ENCODE peak calls at places on chromosomes 7 and 10, in seven cellular contexts. J is activated T-helper 1 cell treated with Interleukin-2 at 50 U/mL for 16 hours; M is hypothalamus; N is stimulated activated CD4-positive, alpha-beta T cell treated with anti-CD3 and anti-CD28 coated beads, TNF-alpha, amount 100 ng/mL, for 1 hour; F is HFF-Myc; B is GM20000; G is EL. E is an unnamed sample.

GRCh38 chr10:51079766-51080165 is 5.5 kb downstream of the PRKG1 start:
- DNase-seq in B (no peak), G (no peak), N (no peak), F (no peak), M (no peak), J (no peak), E (peak; percentile 58)

GRCh38 chr10:117710181-117710798 is 167.7 kb downstream of the EMX2 start:
- DNase-seq in J (no peak), F (no peak), G (no peak), B (no peak), M (no peak), N (no peak), E (peak; percentile 40)

GRCh38 chr10:52807803-52808202 is 35.2 kb upstream of the MBL2 start:
- DNase-seq in B (no peak), J (no peak), G (no peak), F (no peak), N (no peak), M (no peak), E (no peak)

GRCh38 chr10:117899181-117899683 is 147.5 kb downstream of the RAB11FIP2 start:
- DNase-seq in F (no peak), N (no peak), J (no peak), G (no peak), B (no peak), M (no peak), E (no peak)

GRCh38 chr10:119466655-119467054 is 75.9 kb downstream of the RGS10 start:
- DNase-seq in J (no peak), B (no peak), F (no peak), N (no peak), G (no peak), M (no peak), E (no peak)

GRCh38 chr10:35347088-35347487 is 10.8 kb downstream of the CCNY start:
- DNase-seq in M (peak; percentile 14), B (no peak), N (no peak), G (no peak), F (no peak), J (no peak), E (no peak)

GRCh38 chr10:22341190-22341935 is 3.9 kb upstream of the SPAG6 start:
- DNase-seq in J (no peak), B (no peak), F (no peak), M (no peak), N (no peak), G (peak; percentile 21), E (peak; percentile 29)

GRCh38 chr10:86139066-86139657 is 227.4 kb downstream of the GRID1 start:
- DNase-seq in F (no peak), B (peak; percentile 32), G (no peak), M (no peak), N (no peak), J (no peak), E (peak; percentile 68)

GRCh38 chr7:90530263-90530662 is 60.8 kb downstream of the PTTG1IP2 start:
- DNase-seq in F (peak; percentile 14), N (no peak), M (no peak), B (no peak), G (peak; percentile 11), J (no peak), E (peak; percentile 7)

GRCh38 chr10:117553815-117554172 is 11.2 kb downstream of the EMX2 start:
- DNase-seq in F (no peak), M (no peak), N (no peak), B (no peak), G (no peak), J (no peak), E (peak; percentile 19)

GRCh38 chr7:50306491-50307367 is 2.2 kb downstream of the IKZF1 start:
- DNase-seq in B (no peak), F (no peak), N (no peak), J (no peak), G (no peak), M (no peak), E (no peak)

GRCh38 chr7:49774459-49775064 is 1.1 kb downstream of the VWC2 start:
- DNase-seq in N (no peak), F (no peak), J (no peak), G (no peak), B (peak; percentile 54), M (no peak), E (no peak)

GRCh38 chr7:27066148-27066547 is 29.7 kb downstream of the HOXA1 start:
- DNase-seq in G (peak; percentile 93), F (no peak), N (no peak), B (no peak), J (no peak), M (no peak), E (no peak)

GRCh38 chr7:34385385-34385784 is 272.6 kb upstream of the NPSR1 start:
- DNase-seq in J (no peak), F (no peak), B (no peak), M (no peak), N (no peak), G (peak; percentile 9), E (peak; percentile 73)

GRCh38 chr10:72044417-72045041 is 43.8 kb downstream of the SPOCK2 start:
- DNase-seq in J (no peak), B (no peak), M (peak; percentile 81), F (no peak), G (no peak), N (no peak), E (no peak)

GRCh38 chr10:104641150-104642000 is at the start of gene SORCS3:
- DNase-seq in N (no peak), G (no peak), B (peak; percentile 33), F (no peak), M (no peak), J (no peak), E (peak; percentile 51)

GRCh38 chr7:80277434-80278427 is 143.1 kb downstream of the GNAI1 start:
- DNase-seq in J (no peak), F (peak; percentile 70), B (no peak), M (no peak), G (peak; percentile 52), N (no peak), E (no peak)

GRCh38 chr10:123999956-124000615 is 93.3 kb downstream of the CHST15 start:
- DNase-seq in G (no peak), N (no peak), J (no peak), B (no peak), F (no peak), M (no peak), E (no peak)

E was measured in mesendoderm.